ENCODE peak calls at places on chromosome 19, in six cellular contexts. E is esophagus squamous epithelium, A is IMR-90, S is thyroid gland, X is suprapubic skin, H is Peyer's patch. Z is an unnamed sample.
A peak's percentile ranks its signal among the peaks of the same experiment; 100 is the strongest.

GRCh38 chr19:32896516-32897214 is 27.1 kb upstream of the SLC7A9 start:
- DNase-seq in E (no peak), A (peak; percentile 39), S (no peak), X (no peak), H (no peak), Z (no peak)

GRCh38 chr19:30227661-30228112 is 144.5 kb upstream of the ZNF536 start:
- DNase-seq in E (no peak), A (peak; percentile 24), S (peak; percentile 67), X (no peak), H (peak; percentile 68), Z (peak; percentile 66)

GRCh38 chr19:47111081-47111589 is 2.4 kb downstream of the ZC3H4 start:
- DNase-seq in E (no peak), A (no peak), S (peak; percentile 38), X (no peak), H (peak; percentile 73), Z (no peak)

GRCh38 chr19:35266904-35267817 is 1.6 kb upstream of the USF2 start:
- DNase-seq in E (no peak), A (peak; percentile 10), S (peak; percentile 60), X (peak; percentile 79), H (peak; percentile 72), Z (no peak)

GRCh38 chr19:47729799-47730520 is 15.4 kb upstream of the NOP53 start:
- DNase-seq in E (no peak), A (no peak), S (peak; percentile 78), X (peak; percentile 90), H (no peak), Z (peak; percentile 88)

GRCh38 chr19:55479045-55479444 is 2.6 kb downstream of the ZNF628 start:
- DNase-seq in E (no peak), A (no peak), S (no peak), X (no peak), H (no peak), Z (no peak)

GRCh38 chr19:38769635-38770211 is 3.6 kb downstream of the LGALS7 start:
- DNase-seq in E (peak; percentile 76), A (peak; percentile 38), S (peak; percentile 86), X (peak; percentile 96), H (peak; percentile 95), Z (peak; percentile 84)

GRCh38 chr19:4034048-4035017 is 26.8 kb downstream of the PIAS4 start:
- DNase-seq in E (no peak), A (no peak), S (no peak), X (no peak), H (no peak), Z (no peak)

GRCh38 chr19:10431943-10432735 is 11.8 kb downstream of the PDE4A start:
- DNase-seq in E (no peak), A (no peak), S (peak; percentile 69), X (peak; percentile 82), H (peak; percentile 77), Z (no peak)

GRCh38 chr19:49057636-49058234 is at the start of gene CGB7:
- DNase-seq in E (no peak), A (peak; percentile 35), S (peak; percentile 78), X (peak; percentile 84), H (peak; percentile 81), Z (peak; percentile 56)

GRCh38 chr19:46601318-46602224 is at the start of gene CALM3:
- DNase-seq in E (no peak), A (no peak), S (peak; percentile 30), X (peak; percentile 77), H (peak; percentile 59), Z (no peak)

GRCh38 chr19:55116232-55117062 is 990 bp downstream of the PPP1R12C start:
- DNase-seq in E (no peak), A (peak; percentile 66), S (peak; percentile 45), X (peak; percentile 88), H (peak; percentile 64), Z (peak; percentile 44)

GRCh38 chr19:5339950-5340636 is 519 bp downstream of the PTPRS start:
- DNase-seq in E (no peak), A (no peak), S (no peak), X (no peak), H (no peak), Z (no peak)

GRCh38 chr19:3276341-3276799 is 51.9 kb downstream of the CELF5 start:
- DNase-seq in E (no peak), A (no peak), S (no peak), X (peak; percentile 68), H (peak; percentile 71), Z (peak; percentile 56)

GRCh38 chr19:30606114-30607050 is 234.2 kb downstream of the ZNF536 start:
- DNase-seq in E (no peak), A (no peak), S (no peak), X (no peak), H (no peak), Z (no peak)

GRCh38 chr19:34082289-34083077 is 89.8 kb upstream of the LSM14A start:
- DNase-seq in E (no peak), A (no peak), S (no peak), X (no peak), H (no peak), Z (no peak)

GRCh38 chr19:34232566-34233481 is 21.5 kb upstream of the GARRE1 start:
- DNase-seq in E (no peak), A (peak; percentile 96), S (peak; percentile 36), X (no peak), H (no peak), Z (no peak)

GRCh38 chr19:51726049-51726448 is 2.3 kb upstream of the HAS1 start:
- DNase-seq in E (no peak), A (peak; percentile 41), S (no peak), X (peak; percentile 90), H (no peak), Z (peak; percentile 18)

GRCh38 chr19:55189424-55189823 is 9.3 kb upstream of the SYT5 start:
- DNase-seq in E (no peak), A (peak; percentile 95), S (no peak), X (peak; percentile 84), H (no peak), Z (peak; percentile 66)

DNA sequence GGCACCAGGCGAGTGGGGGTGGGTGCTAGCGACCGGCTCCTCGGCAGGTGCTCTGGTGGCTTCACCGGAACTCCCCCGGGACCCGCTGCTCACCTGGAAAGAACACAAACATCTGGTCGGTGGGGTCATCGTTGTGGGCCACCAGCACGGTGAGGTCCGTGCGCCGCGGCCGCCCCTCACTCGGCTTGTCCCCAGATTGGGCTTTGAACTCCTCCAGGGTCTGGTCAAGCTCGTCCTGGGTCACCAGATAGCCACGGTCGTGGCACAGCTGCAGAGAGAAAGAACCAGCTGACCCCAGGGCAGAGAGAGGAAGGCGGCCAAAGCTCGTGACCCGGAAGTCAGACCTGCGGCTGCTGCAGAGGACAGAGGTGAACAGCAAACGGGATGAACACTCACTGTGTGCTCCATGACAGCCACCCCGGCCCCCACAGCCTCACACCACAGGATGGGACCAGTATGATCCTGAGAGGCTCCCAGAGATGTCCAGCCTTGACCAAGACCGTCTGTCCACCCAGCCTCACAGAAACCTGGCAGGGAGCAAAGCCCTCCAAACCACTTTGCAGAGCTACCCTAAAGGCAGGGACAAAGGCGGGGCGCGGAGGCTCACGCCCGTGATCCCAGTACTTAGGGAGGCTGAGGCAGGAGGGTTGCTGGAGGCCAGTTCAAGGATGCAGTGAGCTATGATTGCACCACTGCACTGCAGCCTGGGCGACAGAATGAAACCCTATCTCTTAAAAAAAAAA is 1.2 kb downstream of the POLR2E start:
- DNase-seq in E (no peak), A (no peak), S (no peak), X (no peak), H (no peak), Z (no peak)
- TF ChIP-seq POLR2A in E (no peak), A (no peak), S (no peak), X (no peak), H (no peak), Z (no peak)

DNA sequence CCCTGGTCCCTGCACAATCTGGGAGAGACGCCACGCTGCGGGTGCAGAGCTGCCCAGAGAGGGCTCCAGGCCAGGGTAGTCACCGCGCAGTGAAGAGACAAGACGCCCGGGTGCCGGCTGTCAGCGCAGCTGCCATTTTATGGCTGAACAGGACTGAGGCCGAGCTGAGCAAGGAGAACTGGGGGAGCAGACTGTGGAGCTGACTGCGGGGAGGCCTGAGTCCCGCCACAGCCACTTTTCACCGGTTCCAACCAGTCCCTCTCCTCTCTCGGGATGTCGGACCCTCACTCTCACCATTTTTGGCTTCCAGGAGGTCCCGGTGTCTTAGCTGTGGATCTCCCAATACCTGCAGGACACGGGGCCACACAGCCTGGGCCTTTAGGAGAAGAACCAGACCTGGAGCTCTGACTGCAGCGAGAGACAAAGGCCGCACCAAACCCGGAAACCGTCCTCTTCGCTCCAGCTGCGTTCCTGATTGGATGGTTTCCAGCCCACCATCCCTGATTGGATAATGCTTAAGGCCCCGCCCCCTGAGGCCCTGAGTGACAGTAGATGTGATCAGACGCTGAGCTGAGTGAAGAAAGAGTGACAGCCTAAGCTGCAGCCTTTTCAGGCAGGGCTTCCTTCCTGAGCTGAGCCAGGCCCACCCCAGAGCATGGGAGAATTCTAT is at the start of gene ZNF626:
- DNase-seq in E (peak; percentile 82), A (peak; percentile 94), S (peak; percentile 100), X (peak; percentile 98), H (peak; percentile 76), Z (peak; percentile 98)
- H3K27ac ChIP-seq in E (peak within 1 kb of the TSS; percentile 91), A (peak within 1 kb of the TSS; percentile 90), S (peak within 1 kb of the TSS; percentile 88), X (peak within 1 kb of the TSS; percentile 80), H (peak within 1 kb of the TSS; percentile 73), Z (peak within 1 kb of the TSS; percentile 90)

GRCh38 chr19:41758846-41759245 is 3.5 kb downstream of the CEACAM6 start:
- DNase-seq in E (no peak), A (no peak), S (no peak), X (no peak), H (no peak), Z (no peak)

GRCh38 chr19:41755328-41755913 is at the start of gene CEACAM6:
- DNase-seq in E (no peak), A (no peak), S (no peak), X (no peak), H (no peak), Z (no peak)

GRCh38 chr19:41754596-41754995 is 734 bp upstream of the CEACAM6 start:
- DNase-seq in E (no peak), A (no peak), S (no peak), X (no peak), H (no peak), Z (no peak)

GRCh38 chr19:41753159-41753558 is 2.2 kb upstream of the CEACAM6 start:
- DNase-seq in E (no peak), A (no peak), S (peak; percentile 54), X (no peak), H (peak; percentile 83), Z (peak; percentile 74)

GRCh38 chr19:41753936-41754529 is 1.3 kb upstream of the CEACAM6 start:
- DNase-seq in E (no peak), A (peak; percentile 4), S (peak; percentile 52), X (no peak), H (no peak), Z (no peak)
- H3K36me3 ChIP-seq in E (no peaks in the 10 kb centered on the region), A (no peaks in the 10 kb centered on the region), S (no peaks in the 10 kb centered on the region), X (no peaks in the 10 kb centered on the region), H (no peaks in the 10 kb centered on the region), Z (no peaks in the 10 kb centered on the region)

DNA sequence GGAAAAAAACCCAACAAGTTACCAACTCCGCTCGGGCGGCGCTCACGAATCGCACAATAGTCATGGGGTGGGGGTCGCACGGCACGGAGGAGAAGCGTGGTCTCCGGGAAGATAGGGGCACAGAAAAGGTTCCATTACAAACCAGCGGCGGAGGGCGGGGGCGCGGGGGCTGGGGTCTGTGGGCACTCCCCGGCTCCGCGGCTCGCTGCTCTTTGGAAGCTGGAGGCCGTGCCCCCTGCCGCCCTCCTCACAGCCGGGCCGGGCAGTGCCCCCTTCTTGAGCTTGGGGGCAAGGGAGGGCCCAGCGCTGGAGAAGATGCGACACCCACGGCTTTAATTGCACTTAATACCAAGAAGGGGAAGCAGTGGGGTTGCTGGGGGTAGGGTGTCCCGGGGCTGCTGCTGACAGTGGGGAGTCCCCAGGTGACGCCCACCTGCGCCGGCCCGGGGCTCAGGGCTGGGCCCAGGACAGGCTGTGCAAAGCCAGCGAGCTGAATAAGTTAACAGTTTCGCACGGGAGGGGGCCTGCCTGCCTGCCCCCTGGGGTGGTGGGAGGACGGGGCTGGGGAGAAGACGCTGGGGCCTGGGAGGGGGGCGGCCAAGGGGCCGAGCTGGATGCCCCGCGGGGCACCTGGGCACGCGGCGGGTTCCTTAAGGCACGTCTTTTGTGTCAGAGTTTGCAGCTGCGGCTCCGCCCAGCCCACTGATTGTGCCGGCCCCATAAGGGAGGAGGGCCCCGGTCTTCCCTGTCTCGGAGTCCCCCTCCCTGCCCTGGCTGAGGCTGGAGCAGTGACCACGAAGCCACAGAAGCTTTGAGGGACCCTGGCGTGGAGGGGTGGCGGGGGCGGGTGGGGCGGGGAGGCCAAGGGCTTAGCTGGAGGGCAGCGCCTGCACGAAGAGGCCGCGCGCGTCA is 9.8 kb downstream of the DCAF15 start:
- DNase-seq in E (no peak), A (peak; percentile 13), S (no peak), X (no peak), H (no peak), Z (no peak)
- TF ChIP-seq POLR2A in E (no peak), A (no peak), S (no peak), X (no peak), H (no peak), Z (no peak)